ENCODE peak calls at places on chromosomes 11 and 22, in four cellular contexts. W, Z, M and J are unnamed samples.

GRCh38 chr11:10322830-10323792 is 18.2 kb downstream of the ADM start:
- DNase-seq in W (peak; percentile 38), Z (no peak), M (peak; percentile 84), J (peak; percentile 51)

GRCh38 chr22:50656122-50657070 is 16.2 kb upstream of the SHANK3 start:
- DNase-seq in M (peak; percentile 58), W (no peak), Z (no peak), J (no peak)

GRCh38 chr11:45156731-45157130 is 10.3 kb downstream of the PRDM11 start:
- DNase-seq in W (no peak), Z (no peak), M (no peak), J (no peak)

GRCh38 chr11:12430351-12430750 is 53.0 kb downstream of the PARVA start:
- DNase-seq in M (no peak), W (no peak), Z (no peak), J (no peak)

GRCh38 chr22:48071828-48072227 is 1309.4 kb downstream of the TBC1D22A start:
- DNase-seq in Z (peak; percentile 39), W (no peak), M (no peak), J (no peak)

GRCh38 chr11:43282607-43283440 is 29.0 kb upstream of the API5 start:
- DNase-seq in W (peak; percentile 67), Z (no peak), M (peak; percentile 9), J (peak; percentile 57)

GRCh38 chr11:14645985-14646900 is 2.6 kb downstream of the PDE3B start:
- DNase-seq in W (no peak), M (no peak), Z (no peak), J (no peak)

GRCh38 chr11:122022646-122023045 is 93.4 kb downstream of the BLID start:
- DNase-seq in M (no peak), Z (no peak), W (no peak), J (no peak)

DNA sequence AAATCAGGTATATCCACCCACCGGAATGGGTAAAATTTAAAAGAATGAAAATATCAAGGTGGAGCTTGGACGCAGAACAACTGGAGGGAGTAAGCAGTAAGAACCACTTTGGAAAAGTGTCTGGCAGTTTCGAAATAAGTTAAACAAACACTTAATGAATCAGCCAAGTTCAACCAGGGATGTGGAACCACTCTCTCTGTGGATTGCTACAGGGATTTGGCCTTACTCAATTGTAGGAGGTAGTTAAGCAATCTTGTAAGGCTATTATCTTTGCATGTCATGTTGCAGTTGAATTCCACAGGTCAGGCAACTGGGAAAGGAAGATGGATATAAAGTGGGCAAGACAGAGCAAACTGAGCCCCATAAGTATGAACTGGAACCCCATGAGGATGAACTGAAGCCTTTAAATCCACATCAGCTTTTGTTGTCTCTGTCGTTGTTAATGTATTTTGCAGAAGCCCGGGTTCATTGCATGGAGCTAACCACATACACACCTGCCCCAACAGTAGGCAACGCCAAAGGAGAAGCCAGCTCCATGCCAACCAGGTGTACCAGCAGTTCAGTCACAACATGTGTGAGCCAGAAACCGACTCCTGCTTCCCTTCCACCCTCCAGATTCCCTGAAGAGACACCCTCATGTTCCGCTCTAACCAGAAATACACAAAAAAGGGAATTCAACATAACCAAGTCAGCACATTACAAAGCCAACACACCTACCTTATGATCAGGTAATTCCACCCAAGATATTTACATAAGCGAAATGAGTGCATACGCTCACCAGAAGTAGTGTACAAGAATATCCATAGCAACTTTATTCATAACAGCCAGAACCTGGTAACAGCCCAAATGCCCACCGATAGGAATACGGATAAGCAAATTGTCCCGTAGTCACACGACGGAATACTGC is 8.0 kb upstream of the SLC43A3 start:
- DNase-seq in Z (no peak), W (no peak), M (peak; percentile 94), J (no peak)
- TF ChIP-seq TARDBP in Z (no peak), W (no peak), M (peak; percentile 89), J (no peak)

DNA sequence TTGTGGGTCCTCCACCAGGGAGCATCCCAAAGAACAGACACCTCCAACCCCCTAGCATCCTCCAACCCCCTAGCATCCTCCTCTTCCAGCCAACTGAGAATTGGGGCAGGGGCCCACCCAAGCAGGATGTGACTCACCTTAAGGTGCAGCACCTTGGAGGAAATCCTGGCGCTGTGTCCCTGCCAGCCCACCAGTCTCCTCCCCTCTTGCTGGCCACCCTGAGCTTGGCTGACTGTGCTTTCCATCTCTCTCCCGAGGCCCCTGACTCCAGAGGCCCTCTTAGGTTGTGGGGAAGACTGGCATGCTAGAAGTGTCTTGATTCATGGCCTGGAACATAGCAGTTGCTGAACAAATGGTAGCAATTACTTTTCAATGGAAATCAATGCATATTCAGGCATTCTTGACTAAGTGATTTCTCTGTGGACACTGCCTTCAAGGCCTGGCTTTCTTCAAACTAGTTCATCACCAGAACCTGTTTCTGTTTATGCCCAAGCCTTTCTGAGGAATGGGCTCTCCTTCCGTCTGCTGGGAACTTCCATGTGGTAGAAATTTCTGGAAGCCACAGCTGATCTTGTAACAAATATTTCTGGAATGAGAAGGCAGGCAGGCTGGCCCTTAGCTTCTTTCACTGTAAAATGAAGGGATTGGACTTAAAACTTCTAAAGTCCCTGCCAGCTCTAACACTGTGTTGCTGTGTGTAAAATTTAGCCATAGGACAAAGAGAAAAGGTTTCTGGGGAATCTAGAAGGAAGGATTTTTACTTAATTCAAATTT is 60.5 kb downstream of the CEP164 start:
- DNase-seq in Z (no peak), M (no peak), W (no peak), J (no peak)
- TF ChIP-seq TARDBP in Z (no peak), M (no peak), W (no peak), J (no peak)

DNA sequence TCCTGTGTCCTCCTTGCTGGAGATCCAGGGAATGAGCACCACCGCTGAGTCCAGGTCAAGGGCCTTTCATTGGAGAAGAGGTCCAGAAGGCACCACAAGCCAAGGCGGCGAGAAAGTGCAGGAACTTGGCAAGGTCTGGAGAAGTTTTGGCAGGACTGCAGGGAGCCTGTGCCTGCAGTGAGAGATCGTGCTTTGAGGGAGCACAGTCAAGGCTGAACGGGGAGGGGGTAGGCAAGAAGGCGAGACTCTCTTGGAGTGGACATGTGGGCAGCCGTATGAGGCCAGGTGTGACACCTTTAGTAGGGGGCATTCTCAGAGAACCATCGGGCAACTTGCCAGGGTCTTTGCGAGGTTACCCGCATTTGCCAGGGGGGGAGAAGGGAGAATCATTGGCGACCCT is 30.5 kb downstream of the LRRC10B start:
- DNase-seq in Z (no peak), M (no peak), W (no peak), J (no peak)
- TF ChIP-seq TARDBP in Z (no peak), M (no peak), W (no peak), J (no peak)

GRCh38 chr11:1827095-1827797 is 7.5 kb upstream of the SYT8 start:
- DNase-seq in W (no peak), M (peak; percentile 70), Z (no peak), J (no peak)
- TF ChIP-seq TARDBP in W (no peak), M (peak; percentile 66), Z (no peak), J (no peak)

GRCh38 chr11:40508307-40508706 is 951.1 kb downstream of the LRRC4C start:
- DNase-seq in Z (no peak), M (no peak), W (no peak), J (no peak)

GRCh38 chr11:40517122-40517521 is 942.3 kb downstream of the LRRC4C start:
- DNase-seq in M (no peak), W (no peak), Z (no peak), J (no peak)

GRCh38 chr11:40513281-40513680 is 946.2 kb downstream of the LRRC4C start:
- DNase-seq in Z (no peak), W (no peak), M (no peak), J (no peak)

DNA sequence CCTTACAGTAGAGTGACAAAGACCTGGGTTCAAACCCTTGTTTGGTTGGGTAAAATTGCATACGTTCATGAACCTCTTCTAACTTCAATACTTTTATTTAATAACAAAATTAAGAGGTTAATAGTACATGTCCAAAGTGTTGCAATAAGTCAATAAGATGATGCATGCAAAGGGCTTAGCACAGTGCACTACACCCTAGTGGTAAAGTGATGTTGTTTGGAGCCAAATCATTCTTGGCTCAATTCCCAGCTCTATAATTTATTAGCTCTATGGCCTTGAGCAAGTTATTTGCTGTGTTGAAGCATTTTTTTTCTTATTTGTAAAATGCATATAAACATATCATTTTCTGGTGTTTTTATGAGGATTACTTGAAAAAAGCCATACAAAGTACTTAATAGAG is 945.3 kb downstream of the LRRC4C start:
- DNase-seq in W (no peak), Z (no peak), M (no peak), J (no peak)
- TF ChIP-seq TARDBP in W (no peak), Z (no peak), M (no peak), J (no peak)

GRCh38 chr22:43118953-43119458 is 8.5 kb downstream of the BIK start:
- DNase-seq in M (no peak), Z (peak; percentile 58), W (no peak), J (no peak)
- TF ChIP-seq TARDBP in M (no peak), Z (no peak), W (no peak), J (no peak)

GRCh38 chr22:19523240-19524169 is 705 bp downstream of the CLDN5 start:
- DNase-seq in Z (no peak), M (no peak), W (peak; percentile 42), J (no peak)

GRCh38 chr22:19524170-19525115 is at the start of gene CLDN5:
- DNase-seq in M (no peak), W (peak; percentile 56), Z (no peak), J (peak; percentile 6)

GRCh38 chr22:19520566-19521305 is 3.5 kb downstream of the CLDN5 start:
- DNase-seq in Z (no peak), M (no peak), W (no peak), J (no peak)

GRCh38 chr22:19522881-19523239 is 1.4 kb downstream of the CLDN5 start:
- DNase-seq in Z (no peak), W (peak; percentile 52), M (no peak), J (no peak)

GRCh38 chr22:19522190-19522880 is 1.9 kb downstream of the CLDN5 start:
- DNase-seq in M (no peak), Z (no peak), W (peak; percentile 53), J (no peak)
- TF ChIP-seq TARDBP in M (no peak), Z (no peak), W (no peak), J (no peak)